ENCODE peak calls at places on chromosomes 1 and 21, in six cellular contexts. Y, U, X, E, H and N are unnamed samples.

GRCh38 chr1:168771104-168771630 is 42.2 kb upstream of the DPT start:
- DNase-seq in Y (no peak), U (no peak), X (no peak), E (no peak), H (no peak), N (no peak)

GRCh38 chr21:41678016-41678935 is 88.6 kb downstream of the RIPK4 start:
- DNase-seq in Y (no peak), U (peak; percentile 59), X (no peak), E (peak; percentile 26), H (no peak), N (no peak)

GRCh38 chr1:200036616-200037270 is 9.2 kb downstream of the NR5A2 start:
- DNase-seq in Y (no peak), U (no peak), X (no peak), E (no peak), H (no peak), N (no peak)

GRCh38 chr1:109827466-109827865 is 63.7 kb upstream of the EPS8L3 start:
- DNase-seq in Y (no peak), U (no peak), X (no peak), E (peak; percentile 55), H (no peak), N (no peak)

GRCh38 chr1:62823556-62823955 is 39.6 kb downstream of the ATG4C start:
- DNase-seq in Y (no peak), U (peak; percentile 22), X (no peak), E (no peak), H (no peak), N (no peak)

GRCh38 chr1:104125226-104125625 is 375.5 kb downstream of the AMY1C start:
- DNase-seq in Y (no peak), U (peak; percentile 8), X (no peak), E (no peak), H (no peak), N (no peak)

GRCh38 chr1:244768804-244769203 is 66.7 kb upstream of the COX20 start:
- DNase-seq in Y (no peak), U (no peak), X (no peak), E (no peak), H (no peak), N (no peak)

GRCh38 chr1:202154766-202155477 is 5.5 kb downstream of the PTPN7 start:
- DNase-seq in Y (peak; percentile 35), U (peak; percentile 67), X (peak; percentile 51), E (no peak), H (no peak), N (peak; percentile 41)

GRCh38 chr1:158930504-158930903 is 848 bp upstream of the PYHIN1 start:
- DNase-seq in Y (no peak), U (no peak), X (no peak), E (no peak), H (no peak), N (no peak)

GRCh38 chr1:86119214-86119764 is 37.3 kb downstream of the COL24A1 start:
- DNase-seq in Y (no peak), U (no peak), X (no peak), E (no peak), H (no peak), N (no peak)

GRCh38 chr1:182087951-182088350 is 26.4 kb upstream of the ZNF648 start:
- DNase-seq in Y (no peak), U (no peak), X (no peak), E (peak; percentile 59), H (no peak), N (no peak)

GRCh38 chr1:159779403-159779851 is 1.3 kb upstream of the DUSP23 start:
- DNase-seq in Y (no peak), U (peak; percentile 92), X (peak; percentile 68), E (peak; percentile 75), H (no peak), N (no peak)

GRCh38 chr1:235885654-235886238 is 19.0 kb upstream of the LYST start:
- DNase-seq in Y (no peak), U (no peak), X (no peak), E (no peak), H (no peak), N (no peak)